ENCODE peak calls at places on chromosomes 2 and 18, in five cellular contexts. B is HepG2, Q is GM12878, S is K562, L is H1. A is an unnamed sample.

GRCh38 chr2:57878573-57878910 is 168.1 kb upstream of the VRK2 start:
- DNase-seq in Q (no peak), L (no peak), B (no peak), S (no peak), A (no peak)

GRCh38 chr18:32373995-32374394 is 96.7 kb downstream of the GAREM1 start:
- DNase-seq in Q (no peak), S (no peak), B (no peak), L (no peak), A (no peak)

GRCh38 chr2:223087466-223087865 is 35.5 kb downstream of the KCNE4 start:
- DNase-seq in B (no peak), Q (no peak), L (no peak), S (no peak), A (no peak)

GRCh38 chr18:7878265-7879173 is 311.4 kb downstream of the PTPRM start:
- DNase-seq in S (no peak), L (no peak), Q (no peak), B (peak), A (no peak)

GRCh38 chr2:84741182-84741822 is 139.6 kb downstream of the TRABD2A start:
- DNase-seq in Q (no peak), L (peak), B (peak), S (peak), A (peak)

GRCh38 chr2:217929757-217930707 is 72.8 kb downstream of the TNS1 start:
- DNase-seq in Q (no peak), B (peak), S (no peak), L (no peak), A (no peak)

GRCh38 chr2:25131567-25132295 is 36.6 kb downstream of the POMC start:
- DNase-seq in B (no peak), Q (no peak), L (no peak), S (no peak), A (peak)

GRCh38 chr2:45004569-45005181 is 4.6 kb downstream of the SIX2 start:
- DNase-seq in Q (no peak), L (no peak), S (no peak), B (no peak), A (peak)

GRCh38 chr2:27638023-27638637 is 9.3 kb downstream of the GPN1 start:
- DNase-seq in Q (no peak), L (no peak), B (no peak), S (no peak), A (no peak)

GRCh38 chr2:17620280-17620679 is 79.8 kb downstream of the VSNL1 start:
- DNase-seq in Q (no peak), L (no peak), S (no peak), B (no peak), A (peak)

GRCh38 chr2:166972418-166972817 is 84.1 kb downstream of the XIRP2 start:
- DNase-seq in S (no peak), Q (no peak), B (no peak), L (no peak), A (no peak)

GRCh38 chr2:186309901-186310300 is 176.2 kb upstream of the ZC3H15 start:
- DNase-seq in S (no peak), L (no peak), B (no peak), Q (no peak), A (no peak)

GRCh38 chr18:78538669-78539440 is 440.8 kb upstream of the SALL3 start:
- DNase-seq in L (no peak), B (no peak), S (no peak), Q (no peak), A (no peak)

GRCh38 chr2:38597115-38597514 is 5.6 kb downstream of the HNRNPLL start:
- DNase-seq in S (no peak), Q (no peak), B (no peak), L (no peak), A (no peak)

GRCh38 chr2:231379266-231380215 is 16.0 kb upstream of the B3GNT7 start:
- DNase-seq in B (peak), S (no peak), L (no peak), Q (no peak), A (no peak)

GRCh38 chr2:96584017-96584416 is 47.5 kb downstream of the ARID5A start:
- DNase-seq in S (peak), B (no peak), Q (no peak), L (no peak), A (no peak)

GRCh38 chr2:140247451-140248205 is 1467.4 kb upstream of the NXPH2 start:
- DNase-seq in Q (no peak), S (no peak), L (no peak), B (no peak), A (no peak)

GRCh38 chr2:8298783-8299182 is 383.1 kb upstream of the ID2 start:
- DNase-seq in Q (no peak), S (no peak), L (no peak), B (no peak), A (no peak)

GRCh38 chr2:206556357-206556949 is 85.8 kb upstream of the FAM237A start:
- DNase-seq in Q (no peak), B (peak), S (peak), L (no peak), A (no peak)

GRCh38 chr2:43084699-43085091 is 141.7 kb downstream of the ZFP36L2 start:
- DNase-seq in L (no peak), Q (no peak), B (no peak), S (peak), A (no peak)

GRCh38 chr2:186516396-186516795 is 30.3 kb downstream of the ZC3H15 start:
- DNase-seq in L (no peak), S (no peak), Q (no peak), B (no peak), A (no peak)

GRCh38 chr2:241671457-241672240 is 15.0 kb downstream of the DTYMK start:
- DNase-seq in Q (no peak), L (no peak), B (no peak), S (no peak), A (no peak)

GRCh38 chr18:10368456-10369453 is 85.7 kb upstream of the APCDD1 start:
- DNase-seq in B (no peak), L (no peak), S (no peak), Q (no peak), A (no peak)

GRCh38 chr2:186842373-186842772 is 6.6 kb downstream of the ZSWIM2 start:
- DNase-seq in Q (no peak), L (no peak), S (no peak), B (no peak), A (no peak)

GRCh38 chr2:10039658-10040410 is 3.5 kb upstream of the KLF11 start:
- DNase-seq in B (no peak), S (no peak), L (no peak), Q (no peak), A (no peak)

DNA sequence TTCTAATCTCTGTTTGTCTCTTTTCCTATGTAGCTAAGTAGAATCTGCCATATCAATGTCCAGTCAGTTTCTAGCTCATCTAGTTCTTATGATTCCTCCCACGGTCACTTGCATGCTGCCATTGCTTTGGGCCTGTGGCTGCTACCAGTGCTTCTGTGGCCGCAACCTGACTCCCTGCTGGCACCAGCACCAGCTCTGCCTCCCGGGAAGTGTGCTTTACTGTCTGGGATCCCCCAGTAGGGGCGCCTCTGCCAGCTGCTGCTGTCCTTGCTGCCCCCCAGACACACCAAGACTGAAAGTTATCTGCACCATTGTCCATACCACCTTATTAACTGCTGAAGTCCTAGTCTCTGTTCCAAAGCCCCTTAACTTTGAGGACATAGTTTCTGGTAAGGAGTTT is 56.3 kb downstream of the RAPGEF4 start:
- DNase-seq in B (no peak), L (no peak), Q (no peak), S (no peak), A (peak)
- TF ChIP-seq ATF2 in B (no peak), L (no peak), Q (no peak), S (no peak), A (no peak)

GRCh38 chr2:54454922-54455583 is 1.1 kb upstream of the SPTBN1 start:
- DNase-seq in Q (no peak), B (peak), S (no peak), L (no peak), A (peak)
- TF ChIP-seq ATF2 in Q (no peak), B (no peak), S (no peak), L (no peak), A (no peak)

GRCh38 chr2:240451108-240451611 is 15.7 kb downstream of the GPC1 start:
- DNase-seq in L (no peak), Q (no peak), S (no peak), B (no peak), A (no peak)

GRCh38 chr2:240450532-240451107 is 15.2 kb downstream of the GPC1 start:
- DNase-seq in S (no peak), B (no peak), L (no peak), Q (no peak), A (no peak)

GRCh38 chr2:240448387-240449274 is 13.2 kb downstream of the GPC1 start:
- DNase-seq in L (no peak), S (no peak), Q (no peak), B (no peak), A (no peak)

GRCh38 chr2:240451791-240452470 is 16.5 kb downstream of the GPC1 start:
- DNase-seq in Q (no peak), L (no peak), S (no peak), B (no peak), A (no peak)

GRCh38 chr2:240449764-240450531 is 14.5 kb downstream of the GPC1 start:
- DNase-seq in Q (no peak), B (no peak), S (no peak), L (no peak), A (no peak)
- TF ChIP-seq ATF2 in Q (no peak), B (no peak), S (no peak), L (no peak), A (no peak)

DNA sequence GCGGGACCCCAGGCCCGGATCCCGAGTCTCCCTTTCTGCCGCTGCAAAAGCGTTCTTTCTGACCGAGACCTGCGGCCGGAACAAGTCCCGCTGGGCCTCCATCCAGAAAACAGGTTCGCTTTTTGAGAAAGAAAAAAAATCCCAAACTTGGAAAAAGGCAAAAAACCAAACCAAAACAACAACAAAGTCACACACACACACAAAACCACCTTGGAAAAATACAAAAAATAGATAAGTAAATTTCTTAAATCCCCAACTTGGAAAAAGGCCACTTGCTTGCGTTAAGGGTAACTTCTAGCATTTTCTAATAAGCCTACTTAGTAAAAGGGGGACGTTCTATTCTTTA is 250 bp upstream of the CHST10 start:
- DNase-seq in Q (no peak), B (no peak), S (no peak), L (no peak), A (no peak)
- TF ChIP-seq ATF2 in Q (no peak), B (no peak), S (no peak), L (no peak), A (no peak)

DNA sequence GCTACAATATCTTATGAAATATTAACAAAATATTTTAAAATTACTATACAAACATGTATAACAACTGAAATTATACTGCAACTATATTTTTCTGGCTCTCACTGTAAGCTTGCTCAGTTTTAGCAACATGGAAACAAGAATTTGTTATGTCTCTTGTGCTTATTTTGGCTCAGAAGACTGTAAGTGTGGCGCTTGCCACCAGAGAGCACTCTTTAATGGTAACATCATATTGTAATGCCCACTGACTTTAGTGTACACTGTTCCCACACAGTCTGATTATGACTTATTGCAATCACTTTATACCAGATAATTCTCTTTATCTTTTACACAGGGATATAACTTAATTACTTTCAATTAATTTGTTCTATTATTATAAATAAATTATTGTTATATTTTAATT is 1500.6 kb upstream of the TMEFF2 start:
- DNase-seq in S (peak), B (peak), L (no peak), Q (no peak), A (no peak)
- TF ChIP-seq ATF2 in S (no peak), B (no peak), L (no peak), Q (no peak), A (no peak)

GRCh38 chr2:86275384-86275799 is 62.0 kb downstream of the REEP1 start:
- DNase-seq in S (no peak), Q (peak), L (no peak), B (no peak), A (no peak)

GRCh38 chr2:86275962-86276361 is 61.5 kb downstream of the REEP1 start:
- DNase-seq in L (no peak), S (no peak), Q (no peak), B (no peak), A (no peak)

GRCh38 chr2:86271248-86271647 is 66.2 kb downstream of the REEP1 start:
- DNase-seq in L (no peak), S (no peak), Q (no peak), B (no peak), A (no peak)

GRCh38 chr2:86274918-86275275 is 62.5 kb downstream of the REEP1 start:
- DNase-seq in L (no peak), Q (peak), S (no peak), B (no peak), A (no peak)

GRCh38 chr2:86274265-86274917 is 63.0 kb downstream of the REEP1 start:
- DNase-seq in L (no peak), S (peak), Q (peak), B (no peak), A (no peak)
- TF ChIP-seq ATF2 in L (no peak), S (no peak), Q (peak), B (no peak), A (no peak)

GRCh38 chr2:98278074-98278473 is 68.2 kb upstream of the CNGA3 start:
- DNase-seq in L (no peak), S (no peak), B (no peak), Q (no peak), A (no peak)

GRCh38 chr2:98277156-98277859 is 68.9 kb upstream of the CNGA3 start:
- DNase-seq in B (no peak), L (no peak), Q (no peak), S (no peak), A (no peak)

GRCh38 chr2:98281607-98282006 is 64.6 kb upstream of the CNGA3 start:
- DNase-seq in B (no peak), L (no peak), S (no peak), Q (no peak), A (no peak)

GRCh38 chr2:98282109-98282508 is 64.1 kb upstream of the CNGA3 start:
- DNase-seq in S (no peak), L (no peak), B (no peak), Q (no peak), A (no peak)

DNA sequence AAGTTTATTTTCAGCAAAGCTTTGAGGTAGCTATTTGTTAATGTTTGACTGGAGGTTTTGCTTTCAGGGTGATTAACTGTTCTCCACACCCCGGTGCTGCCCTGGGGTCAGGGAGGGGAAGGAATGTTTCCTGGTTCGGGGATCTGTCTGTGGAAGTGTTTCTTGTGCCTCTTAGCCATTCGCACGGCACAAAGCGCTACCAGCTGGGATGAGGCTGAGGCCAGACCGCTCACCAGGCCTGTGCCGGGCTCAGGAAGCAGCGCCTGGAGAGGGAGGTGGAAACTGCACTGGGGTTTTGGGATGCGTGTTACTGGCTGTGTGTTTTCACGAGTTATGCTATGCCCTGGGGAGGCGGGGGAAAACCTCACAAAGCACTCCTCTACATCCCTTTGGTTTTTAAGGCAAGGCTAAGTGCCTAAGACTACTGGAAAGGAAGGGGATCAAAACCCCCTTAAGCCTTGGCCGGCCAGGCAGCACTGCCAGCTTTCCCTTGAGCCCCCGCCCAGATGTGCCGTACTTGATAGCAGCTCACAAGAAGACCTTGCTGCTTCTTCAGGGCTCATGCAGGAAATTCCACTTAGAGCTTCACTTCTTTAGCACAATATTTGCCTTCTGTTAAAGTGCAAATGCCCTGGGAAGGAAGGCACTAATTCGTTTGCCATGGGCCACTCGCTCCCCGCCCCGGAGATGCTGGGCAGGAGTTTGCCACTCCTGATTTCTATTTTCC is 65.7 kb upstream of the CNGA3 start:
- DNase-seq in B (no peak), L (no peak), Q (no peak), S (no peak), A (peak)
- TF ChIP-seq ATF2 in B (no peak), L (no peak), Q (no peak), S (no peak), A (no peak)

A was measured in WTC11.